ENCODE peak calls at places on chromosomes 13 and 19, in five cellular contexts. K is fibroblast of the aortic adventitia, Q is hepatic stellate cell, Y is RKO, N is hypothalamus. P is an unnamed sample.

GRCh38 chr13:59960683-59961082 is 203.0 kb downstream of the DIAPH3 start:
- DNase-seq in K (no peak), Q (no peak), Y (no peak), N (no peak), P (no peak)

GRCh38 chr19:17327654-17328516 is 6.8 kb downstream of the ANO8 start:
- DNase-seq in K (no peak), Q (no peak), Y (no peak), N (no peak), P (peak)

GRCh38 chr19:49499030-49499670 is 2.9 kb downstream of the RPS11 start:
- DNase-seq in K (no peak), Q (no peak), Y (no peak), N (no peak), P (no peak)

GRCh38 chr19:18495204-18495911 is 26.5 kb downstream of the ELL start:
- DNase-seq in K (no peak), Q (no peak), Y (no peak), N (no peak), P (peak)

GRCh38 chr13:108176685-108177274 is 38.6 kb downstream of the LIG4 start:
- DNase-seq in K (peak), Q (peak), Y (peak), N (peak), P (peak)

GRCh38 chr19:18967358-18968146 is 26.5 kb upstream of the HOMER3 start:
- DNase-seq in K (peak), Q (peak), Y (no peak), N (peak), P (peak)

GRCh38 chr19:6012416-6013170 is 34.7 kb upstream of the RANBP3 start:
- DNase-seq in K (no peak), Q (no peak), Y (no peak), N (no peak), P (peak)

GRCh38 chr13:106034201-106034600 is 501.3 kb downstream of the EFNB2 start:
- DNase-seq in K (peak), Q (no peak), Y (no peak), N (no peak), P (no peak)

GRCh38 chr13:41054212-41054877 is 7.0 kb upstream of the WBP4 start:
- DNase-seq in K (peak), Q (peak), Y (peak), N (no peak), P (peak)

GRCh38 chr19:48329167-48329891 is 4.0 kb downstream of the EMP3 start:
- DNase-seq in K (peak), Q (peak), Y (peak), N (no peak), P (peak)

GRCh38 chr19:4732680-4733114 is 9.1 kb upstream of the DPP9 start:
- DNase-seq in K (peak), Q (peak), Y (peak), N (no peak), P (peak)

GRCh38 chr13:85528578-85529215 is 270.5 kb downstream of the SLITRK6 start:
- DNase-seq in K (peak), Q (no peak), Y (no peak), N (no peak), P (no peak)

GRCh38 chr19:13132471-13133166 is 14.6 kb downstream of the NACC1 start:
- DNase-seq in K (peak), Q (no peak), Y (no peak), N (no peak), P (no peak)

GRCh38 chr13:70732611-70733010 is 624.4 kb upstream of the KLHL1 start:
- DNase-seq in K (no peak), Q (no peak), Y (no peak), N (no peak), P (no peak)

GRCh38 chr13:43331676-43332075 is 308.3 kb downstream of the DNAJC15 start:
- DNase-seq in K (peak), Q (no peak), Y (no peak), N (peak), P (peak)

P was measured in left kidney.